ENCODE peak calls at places on chromosome 3, in eight cellular contexts. Q, E, F, S, T, K, X and M are unnamed samples.

GRCh38 chr3:40800343-40800742 is 275.6 kb downstream of the ZNF621 start:
- DNase-seq in Q (no peak), E (peak; percentile 57), F (peak; percentile 10), S (peak; percentile 64), T (peak; percentile 9), K (peak; percentile 56), X (no peak), M (peak; percentile 99)

GRCh38 chr3:66565301-66565700 is 64.5 kb upstream of the LRIG1 start:
- DNase-seq in Q (no peak), E (no peak), F (no peak), S (no peak), T (no peak), K (no peak), X (no peak), M (no peak)

GRCh38 chr3:66400381-66401156 is 100.3 kb downstream of the LRIG1 start:
- DNase-seq in Q (no peak), E (no peak), F (no peak), S (no peak), T (no peak), K (no peak), X (no peak), M (no peak)

GRCh38 chr3:69740103-69741021 is 1.1 kb downstream of the MITF start:
- DNase-seq in Q (no peak), E (no peak), F (peak; percentile 40), S (no peak), T (no peak), K (peak; percentile 57), X (peak; percentile 87), M (no peak)

GRCh38 chr3:40534283-40534682 is 9.5 kb downstream of the ZNF621 start:
- DNase-seq in Q (no peak), E (no peak), F (no peak), S (no peak), T (no peak), K (no peak), X (no peak), M (no peak)

GRCh38 chr3:51953445-51953844 is 1.7 kb upstream of the GPR62 start:
- DNase-seq in Q (peak; percentile 11), E (no peak), F (peak; percentile 83), S (peak; percentile 88), T (no peak), K (no peak), X (no peak), M (no peak)

GRCh38 chr3:195105389-195105788 is 165.6 kb downstream of the XXYLT1 start:
- DNase-seq in Q (no peak), E (peak; percentile 90), F (no peak), S (peak; percentile 23), T (no peak), K (no peak), X (peak; percentile 67), M (no peak)

GRCh38 chr3:63955036-63955650 is 43.0 kb upstream of the SCAANT1 start:
- DNase-seq in Q (no peak), E (no peak), F (no peak), S (no peak), T (no peak), K (no peak), X (no peak), M (no peak)

GRCh38 chr3:8450618-8451017 is 51.0 kb upstream of the LMCD1 start:
- DNase-seq in Q (no peak), E (no peak), F (peak; percentile 18), S (no peak), T (no peak), K (no peak), X (no peak), M (no peak)

GRCh38 chr3:127449489-127450212 is 140.9 kb downstream of the TPRA1 start:
- DNase-seq in Q (no peak), E (no peak), F (no peak), S (no peak), T (no peak), K (no peak), X (peak; percentile 32), M (no peak)

GRCh38 chr3:94173667-94174434 is 111.0 kb downstream of the NSUN3 start:
- DNase-seq in Q (no peak), E (no peak), F (no peak), S (no peak), T (no peak), K (no peak), X (no peak), M (no peak)

DNA sequence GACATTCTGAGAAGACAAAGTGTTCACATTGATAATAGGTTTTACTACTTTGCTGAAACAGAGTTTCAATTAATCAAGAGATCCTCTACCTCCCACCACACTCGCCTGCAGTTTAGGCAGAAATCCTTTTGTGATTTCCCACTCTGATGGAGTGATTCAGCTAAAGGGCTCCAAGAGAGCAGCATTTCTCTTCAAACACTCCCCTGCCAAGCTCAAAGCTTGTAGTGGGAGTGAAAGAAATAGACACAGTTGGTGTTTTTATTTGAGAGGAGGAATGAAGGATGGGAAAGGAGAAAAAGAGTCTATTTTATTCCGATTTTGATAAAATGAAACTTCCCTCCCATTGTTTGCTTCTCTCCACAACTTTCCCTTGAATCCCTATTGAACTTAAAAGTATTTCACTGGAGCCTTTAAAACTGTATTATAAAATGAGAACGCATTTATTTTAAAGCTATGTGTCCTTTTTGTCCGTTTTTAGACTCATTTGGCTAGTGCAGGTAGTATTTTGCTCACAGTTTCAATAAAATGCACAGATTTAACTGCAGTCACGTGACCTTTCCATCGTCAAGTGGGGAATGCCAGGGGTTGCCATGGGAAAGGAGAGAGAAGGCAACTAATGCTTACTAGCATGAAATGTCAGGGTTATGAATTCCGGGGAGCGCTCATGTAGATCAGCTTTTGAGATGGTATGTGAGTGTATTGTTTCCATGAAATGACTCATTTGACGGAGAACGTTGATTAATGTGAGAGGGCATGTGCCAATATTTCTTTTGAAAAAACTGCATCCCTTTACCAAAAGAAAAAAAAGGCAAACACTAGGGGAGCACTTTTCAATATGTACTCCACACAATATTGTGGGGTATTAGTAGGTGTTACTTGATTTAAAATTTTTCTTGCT is 7.7 kb upstream of the OSBPL11 start:
- DNase-seq in Q (no peak), E (no peak), F (peak; percentile 29), S (no peak), T (no peak), K (no peak), X (no peak), M (peak; percentile 82)
- H3K4me3 ChIP-seq in Q (no peak overlapping the region), E (no peak overlapping the region), F (no peak overlapping the region), S (no peak overlapping the region), T (no peak overlapping the region), K (peak overlapping the region; percentile 34), X (no peak overlapping the region), M (no peak overlapping the region)

DNA sequence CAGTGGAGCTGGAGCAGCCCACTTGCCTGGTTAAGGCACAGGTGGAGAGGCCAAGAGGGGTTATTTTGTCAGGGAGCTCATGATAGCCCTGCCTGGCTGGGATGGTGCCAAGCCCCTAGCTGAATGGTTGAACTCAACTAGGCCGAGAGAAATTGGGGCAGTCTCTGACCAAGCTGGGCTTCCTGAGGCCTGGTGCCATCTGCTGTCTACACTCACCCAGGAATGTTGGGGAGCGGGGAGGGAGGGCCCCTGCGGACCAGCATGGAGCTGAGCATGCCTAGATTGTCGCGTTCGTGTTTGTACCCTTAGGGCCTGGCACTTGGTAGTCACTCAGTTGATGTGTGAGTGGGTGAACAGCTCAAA is 1.2 kb downstream of the BRPF1 start:
- DNase-seq in Q (no peak), E (no peak), F (peak; percentile 74), S (no peak), T (no peak), K (no peak), X (no peak), M (no peak)
- TF ChIP-seq CTCF in Q (no peak), E (peak; percentile 26), F (no peak), S (no peak), T (no peak), K (no peak), X (no peak), M (peak; percentile 13)

GRCh38 chr3:133928136-133928893 is 32.6 kb upstream of the RAB6B start:
- DNase-seq in Q (no peak), E (no peak), F (no peak), S (no peak), T (no peak), K (no peak), X (no peak), M (no peak)
- H3K4me3 ChIP-seq in Q (no peak overlapping the region), E (no peak overlapping the region), F (peak overlapping the region; percentile 53), S (no peak overlapping the region), T (no peak overlapping the region), K (peak overlapping the region; percentile 66), X (no peak overlapping the region), M (peak overlapping the region; percentile 41)

GRCh38 chr3:132871956-132872355 is 149.7 kb upstream of the NPHP3 start:
- DNase-seq in Q (no peak), E (no peak), F (no peak), S (no peak), T (no peak), K (no peak), X (no peak), M (no peak)
- TF ChIP-seq CTCF in Q (no peak), E (no peak), F (no peak), S (no peak), T (no peak), K (no peak), X (no peak), M (no peak)

DNA sequence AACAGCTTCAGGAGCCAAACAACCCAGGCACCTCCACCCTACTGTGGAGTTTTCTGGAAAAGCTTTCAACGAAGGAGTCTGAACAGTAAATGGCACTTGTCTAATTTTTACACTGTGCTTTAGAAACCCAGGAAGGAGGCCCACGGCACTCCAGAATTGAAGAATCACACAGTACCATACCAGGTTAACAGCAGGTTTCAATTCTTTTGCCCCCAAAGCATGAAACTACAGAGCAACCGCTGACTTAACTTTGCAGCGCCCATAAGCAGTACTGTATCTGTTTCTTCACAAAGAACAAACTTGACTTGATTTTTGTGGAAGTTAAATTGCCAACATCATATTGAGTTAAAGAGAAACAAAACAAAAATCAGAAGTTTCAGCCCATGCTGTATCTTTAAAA is 456.5 kb downstream of the FOXP1 start:
- DNase-seq in Q (no peak), E (no peak), F (no peak), S (no peak), T (no peak), K (no peak), X (no peak), M (no peak)
- H3K4me3 ChIP-seq in Q (peak overlapping the region; percentile 9), E (no peak overlapping the region), F (no peak overlapping the region), S (no peak overlapping the region), T (no peak overlapping the region), K (peak overlapping the region; percentile 59), X (peak overlapping the region; percentile 58), M (no peak overlapping the region)

DNA sequence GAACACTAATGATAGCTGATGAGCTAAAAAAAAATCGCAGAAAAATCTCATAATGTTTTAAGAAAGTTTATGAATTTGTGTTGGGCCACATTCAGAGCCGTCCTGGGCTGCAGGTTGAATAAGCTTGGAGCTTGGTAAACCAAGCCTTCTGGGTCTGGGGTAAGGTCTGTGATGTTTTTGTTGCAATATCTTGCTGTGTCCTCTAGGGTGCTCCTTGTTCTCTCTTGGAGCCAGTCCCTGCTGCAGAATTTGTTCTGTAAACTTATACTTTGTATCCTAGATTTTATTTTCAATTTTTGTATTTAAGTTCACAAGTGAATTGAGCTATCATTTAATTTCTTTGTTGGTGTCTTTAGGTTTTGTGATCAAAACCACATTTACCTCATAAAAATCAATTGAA is 143.7 kb downstream of the NR1D2 start:
- DNase-seq in Q (no peak), E (peak; percentile 20), F (peak; percentile 48), S (peak; percentile 10), T (peak; percentile 19), K (no peak), X (no peak), M (no peak)
- TF ChIP-seq CTCF in Q (peak; percentile 19), E (peak; percentile 57), F (peak; percentile 58), S (peak; percentile 22), T (no peak), K (no peak), X (peak; percentile 37), M (peak; percentile 69)

GRCh38 chr3:112847692-112848091 is 1.0 kb upstream of the CD200R1L start:
- DNase-seq in Q (no peak), E (no peak), F (no peak), S (peak; percentile 29), T (no peak), K (no peak), X (no peak), M (no peak)
- H3K4me3 ChIP-seq in Q (no peak overlapping the region), E (no peak overlapping the region), F (no peak overlapping the region), S (no peak overlapping the region), T (no peak overlapping the region), K (no peak overlapping the region), X (no peak overlapping the region), M (no peak overlapping the region)